ENCODE peak calls at places on chromosomes 2 and 18, in nine cellular contexts. C is small intestine; V is BE2C; X is right atrium auricular region; J is colonic mucosa; R is tibial artery; G is CD8-positive, alpha-beta memory T cell; I is CD8-positive, alpha-beta T cell; H is neuronal stem cell. O is an unnamed sample.
A peak's percentile ranks its signal among the peaks of the same experiment; 100 is the strongest.

GRCh38 chr18:7438631-7439030 is 128.5 kb upstream of the PTPRM start:
- DNase-seq in C (no peak), V (no peak), X (no peak), J (no peak), R (no peak), G (no peak), I (no peak), H (no peak), O (no peak)

GRCh38 chr2:235024951-235025773 is 73.3 kb downstream of the SH3BP4 start:
- DNase-seq in C (peak; percentile 57), V (no peak), X (no peak), J (no peak), R (no peak), G (no peak), I (no peak), H (no peak), O (no peak)

GRCh38 chr2:113273031-113273551 is 5.6 kb downstream of the PAX8 start:
- DNase-seq in C (no peak), V (no peak), X (no peak), J (no peak), R (no peak), G (no peak), I (no peak), H (peak; percentile 36), O (no peak)

GRCh38 chr2:137507237-137507636 is 457.0 kb upstream of the HNMT start:
- DNase-seq in C (no peak), V (no peak), X (no peak), J (no peak), R (no peak), G (no peak), I (no peak), H (no peak), O (no peak)

GRCh38 chr2:121297217-121297830 is 12.3 kb upstream of the TFCP2L1 start:
- DNase-seq in C (peak; percentile 59), V (peak; percentile 48), X (no peak), J (peak; percentile 57), R (no peak), G (no peak), I (no peak), H (no peak), O (no peak)

GRCh38 chr2:112032615-112033457 is 22.2 kb upstream of the TMEM87B start:
- DNase-seq in C (no peak), V (no peak), X (peak; percentile 66), J (peak; percentile 52), R (peak; percentile 78), G (no peak), I (no peak), H (no peak), O (no peak)

GRCh38 chr2:19988600-19988999 is 1.3 kb downstream of the WDR35 start:
- DNase-seq in C (no peak), V (no peak), X (no peak), J (no peak), R (no peak), G (no peak), I (no peak), H (no peak), O (no peak)

GRCh38 chr2:196565982-196566381 is 73.5 kb upstream of the CCDC150 start:
- DNase-seq in C (no peak), V (no peak), X (no peak), J (no peak), R (no peak), G (no peak), I (no peak), H (no peak), O (no peak)

GRCh38 chr18:65754121-65754520 is 3.3 kb downstream of the CDH7 start:
- DNase-seq in C (no peak), V (peak; percentile 28), X (no peak), J (no peak), R (no peak), G (no peak), I (no peak), H (no peak), O (no peak)

DNA sequence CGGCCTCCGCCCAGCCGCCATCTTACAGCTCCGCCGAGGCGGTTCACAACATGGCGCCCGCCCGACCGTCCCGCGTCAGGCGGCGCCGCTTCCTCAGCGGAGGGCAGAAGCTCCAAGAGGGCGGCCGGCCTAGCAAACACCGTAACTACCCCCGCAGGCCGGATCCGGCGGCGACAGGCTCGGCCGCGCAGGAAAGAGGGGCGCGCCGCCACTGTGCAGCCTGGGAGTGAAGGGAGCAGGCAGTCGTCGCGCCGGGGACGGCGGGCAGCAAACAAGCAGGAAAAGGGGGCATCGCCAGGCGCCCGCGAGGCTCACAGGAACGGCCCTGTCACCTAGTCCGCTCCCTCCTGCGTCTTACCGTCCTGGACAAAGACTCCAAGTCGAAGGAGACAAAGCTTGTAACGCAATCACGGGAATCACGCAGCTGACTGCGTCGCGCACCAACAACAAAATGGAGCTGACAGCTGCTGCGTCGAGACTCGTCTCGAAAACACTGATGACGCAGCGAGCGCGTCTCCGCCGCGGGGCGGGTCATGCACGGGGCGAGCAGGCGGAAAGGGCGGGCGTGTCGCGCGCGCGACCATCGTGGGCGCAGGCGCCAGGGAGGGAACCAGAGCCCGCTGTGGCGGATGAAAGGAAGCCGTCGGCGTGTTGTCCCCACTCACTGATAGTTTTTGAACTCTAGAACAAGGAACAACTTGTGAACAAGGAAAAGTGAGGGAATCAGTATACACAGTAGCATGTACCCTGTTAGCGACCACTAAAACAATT is at the start of gene CLK1:
- DNase-seq in C (peak; percentile 94), V (peak; percentile 97), X (peak; percentile 98), J (peak; percentile 97), R (peak; percentile 96), G (peak; percentile 92), I (peak; percentile 99), H (peak; percentile 78), O (peak; percentile 91)
- H3K4me1 ChIP-seq in C (no peaks in the 10 kb centered on the region), V (no peaks in the 10 kb centered on the region), X (peaks cover 43% of the 10 kb centered on the region), J (peaks cover 8% of the 10 kb centered on the region), R (no peaks in the 10 kb centered on the region), G (peaks cover 28% of the 10 kb centered on the region), I (peaks cover 28% of the 10 kb centered on the region), H (no peaks in the 10 kb centered on the region), O (peaks cover 26% of the 10 kb centered on the region)

DNA sequence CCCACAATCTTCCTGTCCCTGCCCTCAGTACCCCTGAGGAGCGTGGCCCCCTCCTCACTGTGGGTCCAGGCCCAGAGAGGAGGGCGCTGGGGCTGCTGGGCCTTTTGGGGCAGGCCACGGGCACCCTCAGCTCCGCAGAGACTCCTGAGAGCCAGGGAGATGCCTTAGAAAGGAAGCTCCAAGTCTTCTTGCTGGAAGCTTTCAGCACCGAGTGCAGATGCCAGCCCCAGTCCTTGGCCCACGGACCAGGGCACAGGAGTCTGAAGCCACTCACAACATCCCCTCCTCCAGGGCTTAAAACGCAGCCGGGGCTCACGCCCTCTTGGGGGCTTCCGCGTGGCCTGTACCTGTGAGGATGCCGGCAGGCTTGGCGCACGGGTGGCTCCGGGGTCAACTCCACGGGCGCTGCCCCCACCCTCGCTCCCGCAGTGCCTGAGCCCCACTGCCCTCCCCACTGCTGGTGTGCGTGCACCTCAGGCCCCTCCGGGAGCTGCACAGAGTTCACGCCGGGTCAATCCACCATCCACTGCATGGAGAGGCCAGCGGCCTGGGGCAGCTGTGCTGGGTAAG is 72.2 kb upstream of the CTDP1 start:
- DNase-seq in C (no peak), V (no peak), X (no peak), J (no peak), R (no peak), G (no peak), I (no peak), H (no peak), O (no peak)
- H3K4me1 ChIP-seq in C (no peaks in the 10 kb centered on the region), V (no peaks in the 10 kb centered on the region), X (peaks cover 13% of the 10 kb centered on the region), J (no peaks in the 10 kb centered on the region), R (no peaks in the 10 kb centered on the region), G (no peaks in the 10 kb centered on the region), I (no peaks in the 10 kb centered on the region), H (peaks cover 9% of the 10 kb centered on the region), O (no peaks in the 10 kb centered on the region)

GRCh38 chr18:55486936-55487335 is 101.1 kb downstream of the TCF4 start:
- DNase-seq in C (no peak), V (no peak), X (no peak), J (no peak), R (no peak), G (no peak), I (no peak), H (no peak), O (no peak)

GRCh38 chr18:55479656-55480420 is 108.2 kb downstream of the TCF4 start:
- DNase-seq in C (no peak), V (no peak), X (no peak), J (no peak), R (no peak), G (no peak), I (no peak), H (no peak), O (no peak)

GRCh38 chr18:55484773-55485172 is 103.2 kb downstream of the TCF4 start:
- DNase-seq in C (no peak), V (no peak), X (no peak), J (no peak), R (no peak), G (no peak), I (no peak), H (no peak), O (no peak)

GRCh38 chr18:55485666-55486065 is 102.3 kb downstream of the TCF4 start:
- DNase-seq in C (no peak), V (no peak), X (no peak), J (no peak), R (no peak), G (no peak), I (no peak), H (no peak), O (no peak)

GRCh38 chr18:55483472-55483871 is 104.5 kb downstream of the TCF4 start:
- DNase-seq in C (no peak), V (no peak), X (no peak), J (no peak), R (no peak), G (no peak), I (no peak), H (no peak), O (no peak)
- H3K4me1 ChIP-seq in C (no peaks in the 10 kb centered on the region), V (peaks cover under 1% of the 10 kb centered on the region), X (peaks cover 29% of the 10 kb centered on the region), J (no peaks in the 10 kb centered on the region), R (no peaks in the 10 kb centered on the region), G (no peaks in the 10 kb centered on the region), I (no peaks in the 10 kb centered on the region), H (peaks cover 1% of the 10 kb centered on the region), O (no peaks in the 10 kb centered on the region)

DNA sequence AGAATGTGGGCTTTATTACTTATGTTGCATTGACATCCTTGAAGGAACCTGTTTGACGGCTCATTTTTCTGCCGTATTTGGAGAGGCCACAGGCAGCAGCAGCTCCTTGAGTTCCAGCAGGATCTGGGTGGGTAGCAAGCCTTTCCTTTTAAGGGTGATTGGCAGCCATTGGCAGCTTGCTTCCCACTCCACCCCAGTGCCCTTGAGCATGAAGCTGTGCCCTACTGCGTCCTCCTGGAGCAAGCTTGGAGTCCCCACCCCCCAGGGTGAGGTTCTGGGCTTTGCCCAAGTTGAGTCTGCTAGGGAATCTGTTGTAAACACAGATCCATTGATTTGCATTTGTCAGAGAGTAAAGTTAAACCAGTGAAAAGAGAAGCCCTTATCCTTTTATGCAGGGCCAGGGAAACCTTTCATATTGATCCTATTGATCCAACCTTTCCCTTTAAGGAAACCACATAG is 9.2 kb downstream of the ONECUT2 start:
- DNase-seq in C (peak; percentile 76), V (no peak), X (no peak), J (no peak), R (no peak), G (no peak), I (no peak), H (no peak), O (no peak)
- H3K4me1 ChIP-seq in C (peaks cover 8% of the 10 kb centered on the region), V (peaks cover 5% of the 10 kb centered on the region), X (peaks cover 25% of the 10 kb centered on the region), J (no peaks in the 10 kb centered on the region), R (no peaks in the 10 kb centered on the region), G (no peaks in the 10 kb centered on the region), I (peaks cover 7% of the 10 kb centered on the region), H (peaks cover 5% of the 10 kb centered on the region), O (no peaks in the 10 kb centered on the region)

O was measured in naive thymus-derived CD4-positive, alpha-beta T cell.